ENCODE peak calls at places on chromosomes 16 and 17, in five cellular contexts. B, L, O, C and U are unnamed samples.

GRCh38 chr16:50096791-50097190 is 31.0 kb downstream of the HEATR3 start:
- DNase-seq in B (no peak), L (no peak), O (no peak), C (no peak), U (no peak)

GRCh38 chr16:51193879-51194278 is 42.8 kb upstream of the SALL1 start:
- DNase-seq in B (no peak), L (no peak), O (no peak), C (no peak), U (no peak)

GRCh38 chr17:38511126-38512108 is 83.2 kb downstream of the ARHGAP23 start:
- DNase-seq in B (no peak), L (no peak), O (peak), C (no peak), U (no peak)

GRCh38 chr16:57187508-57187854 is 1.4 kb downstream of the RSPRY1 start:
- DNase-seq in B (peak), L (no peak), O (peak), C (no peak), U (no peak)

GRCh38 chr16:59527206-59527997 is 793.3 kb upstream of the GOT2 start:
- DNase-seq in B (no peak), L (peak), O (no peak), C (no peak), U (no peak)

GRCh38 chr16:58862334-58863024 is 128.4 kb upstream of the GOT2 start:
- DNase-seq in B (no peak), L (no peak), O (peak), C (no peak), U (no peak)

GRCh38 chr17:83064021-83064731 is 15.2 kb upstream of the METRNL start:
- DNase-seq in B (no peak), L (no peak), O (no peak), C (no peak), U (no peak)

GRCh38 chr16:74603848-74604247 is 3.1 kb downstream of the GLG1 start:
- DNase-seq in B (no peak), L (no peak), O (no peak), C (no peak), U (no peak)